ENCODE peak calls at places on chromosomes 4 and X, in nine cellular contexts. W is H1, S is KG1, K is SW480, B is prostate gland, H is nephron progenitor cell, C is GM23338, M is neuronal stem cell, D is NCI-H1694. V is an unnamed sample.

GRCh38 chr4:166657261-166657660 is 577.0 kb downstream of the SPOCK3 start:
- DNase-seq in W (no peak), S (no peak), K (no peak), B (no peak), H (no peak), C (no peak), M (no peak), D (no peak), V (no peak)

GRCh38 chr4:56619160-56619559 is 61.9 kb downstream of the HOPX start:
- DNase-seq in W (no peak), S (no peak), K (peak), B (no peak), H (no peak), C (peak), M (no peak), D (no peak), V (no peak)

GRCh38 chr4:99473131-99473530 is 37.7 kb upstream of the C4orf17 start:
- DNase-seq in W (no peak), S (no peak), K (no peak), B (no peak), H (no peak), C (no peak), M (no peak), D (no peak), V (no peak)

GRCh38 chr4:158810487-158811215 is 41.8 kb downstream of the FNIP2 start:
- DNase-seq in W (no peak), S (no peak), K (peak), B (peak), H (no peak), C (no peak), M (no peak), D (no peak), V (no peak)

GRCh38 chr4:105624530-105624929 is 72.1 kb downstream of the ARHGEF38 start:
- DNase-seq in W (no peak), S (no peak), K (no peak), B (no peak), H (no peak), C (no peak), M (no peak), D (no peak), V (no peak)

GRCh38 chr4:16206848-16207247 is 19.4 kb downstream of the TAPT1 start:
- DNase-seq in W (no peak), S (no peak), K (no peak), B (no peak), H (no peak), C (no peak), M (no peak), D (no peak), V (no peak)

GRCh38 chr4:124203613-124204284 is 508.8 kb downstream of the ANKRD50 start:
- DNase-seq in W (no peak), S (no peak), K (no peak), B (no peak), H (no peak), C (no peak), M (no peak), D (no peak), V (no peak)

GRCh38 chr4:140078366-140078765 is 75.6 kb downstream of the MAML3 start:
- DNase-seq in W (no peak), S (no peak), K (no peak), B (no peak), H (peak), C (peak), M (no peak), D (no peak), V (no peak)

GRCh38 chr4:147770831-147771230 is 38.9 kb downstream of the ARHGAP10 start:
- DNase-seq in W (no peak), S (no peak), K (no peak), B (no peak), H (no peak), C (no peak), M (no peak), D (no peak), V (no peak)

GRCh38 chrX:103248553-103248952 is 6.4 kb downstream of the TCEAL8 start:
- DNase-seq in W (no peak), S (no peak), K (peak), B (peak), H (no peak), C (peak), M (no peak), D (peak), V (no peak)